ENCODE peak calls at places on chromosome 15, in eight cellular contexts. Y is small intestine, H is upper lobe of right lung, C is lower lobe of right lung, O is cardiac muscle cell, I is heart right ventricle, X is spleen, L is SJSA1. D is an unnamed sample.

GRCh38 chr15:81419304-81419943 is 45.4 kb upstream of the TMC3 start:
- DNase-seq in L (no peak), H (no peak), O (no peak), I (no peak), Y (no peak), C (no peak), X (no peak), D (no peak)

GRCh38 chr15:92393287-92393993 is at the start of gene ST8SIA2:
- DNase-seq in O (peak; percentile 26), C (no peak), X (no peak), H (no peak), L (peak; percentile 34), Y (peak; percentile 0), I (peak; percentile 40), D (no peak)

GRCh38 chr15:45635191-45635638 is 386 bp downstream of the SQOR start:
- DNase-seq in X (peak; percentile 94), C (peak; percentile 83), L (peak; percentile 37), Y (peak; percentile 64), I (peak; percentile 71), O (no peak), H (peak; percentile 91), D (no peak)

GRCh38 chr15:52139599-52140462 is 27.3 kb upstream of the BCL2L10 start:
- DNase-seq in X (peak; percentile 88), O (peak; percentile 79), C (peak; percentile 73), Y (peak; percentile 76), L (peak; percentile 67), H (peak; percentile 82), I (peak; percentile 64), D (no peak)

GRCh38 chr15:72117698-72118399 is at the start of gene MYO9A:
- DNase-seq in L (peak; percentile 98), X (peak; percentile 99), I (peak; percentile 99), Y (peak; percentile 99), O (peak; percentile 99), C (peak; percentile 98), H (peak; percentile 99), D (peak; percentile 87)

GRCh38 chr15:92097473-92098178 is 244.1 kb downstream of the SLCO3A1 start:
- DNase-seq in I (no peak), L (peak; percentile 41), Y (peak; percentile 58), X (no peak), H (no peak), C (no peak), O (peak; percentile 69), D (no peak)

GRCh38 chr15:71752604-71753289 is 57.6 kb upstream of the NR2E3 start:
- DNase-seq in X (no peak), I (no peak), L (peak; percentile 78), H (no peak), C (no peak), Y (peak; percentile 85), O (peak; percentile 92), D (peak; percentile 36)

GRCh38 chr15:55873024-55873745 is 120.2 kb downstream of the NEDD4 start:
- DNase-seq in X (no peak), O (peak; percentile 49), H (no peak), Y (no peak), C (no peak), L (peak; percentile 10), I (no peak), D (no peak)

GRCh38 chr15:33320017-33320416 is 9.2 kb downstream of the RYR3 start:
- DNase-seq in O (no peak), X (no peak), I (no peak), C (no peak), H (no peak), Y (no peak), L (no peak), D (no peak)

GRCh38 chr15:52728899-52729298 is 49.7 kb upstream of the ATOSA start:
- DNase-seq in I (no peak), H (no peak), L (peak; percentile 30), O (peak; percentile 24), Y (no peak), X (no peak), C (no peak), D (no peak)

GRCh38 chr15:58114812-58115211 is 23.4 kb upstream of the AQP9 start:
- DNase-seq in Y (no peak), L (no peak), O (no peak), I (no peak), C (no peak), H (no peak), X (no peak), D (no peak)

GRCh38 chr15:58070801-58071418 is 5.4 kb upstream of the ALDH1A2 start:
- DNase-seq in C (peak; percentile 59), X (peak; percentile 74), H (peak; percentile 72), Y (peak; percentile 68), I (peak; percentile 55), L (peak; percentile 31), O (peak; percentile 73), D (no peak)

GRCh38 chr15:75200765-75201608 is 695 bp upstream of the C15orf39 start:
- DNase-seq in O (no peak), X (peak; percentile 87), L (peak; percentile 74), C (peak; percentile 83), I (no peak), Y (peak; percentile 92), H (peak; percentile 89), D (peak; percentile 77)
- H3K27ac ChIP-seq in O (peak overlapping the region; percentile 1), X (peak overlapping the region; percentile 94), L (no peak overlapping the region), C (peak overlapping the region; percentile 99), I (peak overlapping the region; percentile 96), Y (peak overlapping the region; percentile 96), H (peak overlapping the region; percentile 96), D (peak overlapping the region; percentile 96)

GRCh38 chr15:75346796-75347221 is at the start of gene NEIL1:
- DNase-seq in C (no peak), Y (peak; percentile 67), L (no peak), O (no peak), I (no peak), H (peak; percentile 74), X (no peak), D (no peak)

GRCh38 chr15:75347222-75348033 is 589 bp downstream of the NEIL1 start:
- DNase-seq in O (peak; percentile 36), X (peak; percentile 94), L (no peak), C (peak; percentile 79), Y (peak; percentile 64), I (peak; percentile 75), H (peak; percentile 87), D (no peak)

GRCh38 chr15:75349851-75350588 is 3.2 kb downstream of the NEIL1 start:
- DNase-seq in O (no peak), X (peak; percentile 93), H (peak; percentile 38), Y (peak; percentile 48), I (no peak), C (peak; percentile 64), L (no peak), D (no peak)

GRCh38 chr15:75348563-75349350 is 1.9 kb downstream of the NEIL1 start:
- DNase-seq in C (peak; percentile 50), I (no peak), Y (peak; percentile 37), L (no peak), X (peak; percentile 78), O (no peak), H (peak; percentile 70), D (no peak)

GRCh38 chr15:75348034-75348562 is 1.3 kb downstream of the NEIL1 start:
- DNase-seq in H (peak; percentile 73), I (no peak), C (peak; percentile 51), X (no peak), O (peak; percentile 13), L (no peak), Y (peak; percentile 6), D (no peak)
- H3K27ac ChIP-seq in H (peak overlapping the region; percentile 84), I (peak overlapping the region; percentile 60), C (peak overlapping the region; percentile 81), X (peak overlapping the region; percentile 31), O (no peak overlapping the region), L (no peak overlapping the region), Y (no peak overlapping the region), D (no peak overlapping the region)

GRCh38 chr15:64143276-64143675 is 8.3 kb upstream of the SNX22 start:
- DNase-seq in H (no peak), Y (no peak), O (no peak), L (no peak), X (no peak), I (no peak), C (no peak), D (no peak)
- H3K27ac ChIP-seq in H (no peak overlapping the region), Y (no peak overlapping the region), O (no peak overlapping the region), L (no peak overlapping the region), X (no peak overlapping the region), I (no peak overlapping the region), C (no peak overlapping the region), D (no peak overlapping the region)

GRCh38 chr15:40981186-40981585 is 27.9 kb downstream of the CHAC1 start:
- DNase-seq in L (no peak), I (no peak), Y (no peak), C (no peak), H (no peak), O (no peak), X (no peak), D (no peak)
- H3K27ac ChIP-seq in L (no peak overlapping the region), I (no peak overlapping the region), Y (no peak overlapping the region), C (peak overlapping the region; percentile 11), H (no peak overlapping the region), O (no peak overlapping the region), X (peak overlapping the region; percentile 16), D (no peak overlapping the region)

GRCh38 chr15:78021761-78022160 is 55.8 kb downstream of the TBC1D2B start:
- DNase-seq in C (no peak), X (no peak), I (no peak), Y (no peak), H (no peak), L (no peak), O (no peak), D (no peak)

GRCh38 chr15:78020007-78020406 is 57.5 kb downstream of the TBC1D2B start:
- DNase-seq in H (no peak), X (no peak), L (no peak), Y (no peak), O (no peak), I (no peak), C (no peak), D (no peak)

GRCh38 chr15:78016860-78017259 is 60.7 kb downstream of the TBC1D2B start:
- DNase-seq in C (no peak), I (no peak), O (no peak), X (no peak), L (no peak), H (no peak), Y (no peak), D (no peak)

GRCh38 chr15:78018968-78019644 is 58.4 kb downstream of the TBC1D2B start:
- DNase-seq in Y (no peak), O (no peak), H (no peak), I (no peak), X (no peak), C (no peak), L (no peak), D (no peak)

GRCh38 chr15:78018445-78018844 is 59.1 kb downstream of the TBC1D2B start:
- DNase-seq in O (no peak), H (no peak), Y (no peak), L (no peak), C (no peak), I (no peak), X (no peak), D (no peak)
- H3K27ac ChIP-seq in O (no peak overlapping the region), H (peak overlapping the region; percentile 70), Y (no peak overlapping the region), L (no peak overlapping the region), C (peak overlapping the region; percentile 27), I (no peak overlapping the region), X (peak overlapping the region; percentile 33), D (peak overlapping the region; percentile 25)

GRCh38 chr15:41424809-41425208 is 7.9 kb downstream of the RTF1 start:
- DNase-seq in L (no peak), I (no peak), O (no peak), H (no peak), C (no peak), Y (no peak), X (no peak), D (no peak)
- H3K27ac ChIP-seq in L (no peak overlapping the region), I (no peak overlapping the region), O (no peak overlapping the region), H (no peak overlapping the region), C (no peak overlapping the region), Y (no peak overlapping the region), X (peak overlapping the region; percentile 2), D (no peak overlapping the region)